ENCODE peak calls at places on chromosomes 11 and 22, in four cellular contexts. One of them, this sample, is unnamed.
A peak's percentile ranks its signal among the peaks of the same experiment; 100 is the strongest.

GRCh38 chr22:29031236-29031982 is 30.2 kb downstream of the C22orf31 start:
- DNase-seq in fibroblast of lung: peak; percentile 99
- DNase-seq in HepG2: peak; percentile 93
- DNase-seq in endodermal cell: peak; percentile 89
- DNase-seq in this sample: no peak

GRCh38 chr11:3161720-3162409 is 3.2 kb downstream of the OSBPL5 start:
- DNase-seq in fibroblast of lung: no peak
- DNase-seq in HepG2: no peak
- DNase-seq in endodermal cell: peak; percentile 36
- DNase-seq in this sample: no peak

GRCh38 chr11:75900848-75901247 is 85.8 kb downstream of the UVRAG start:
- DNase-seq in fibroblast of lung: no peak
- DNase-seq in HepG2: no peak
- DNase-seq in endodermal cell: no peak
- DNase-seq in this sample: no peak

GRCh38 chr11:33701831-33702230 is 1.2 kb upstream of the C11orf91 start:
- DNase-seq in fibroblast of lung: peak; percentile 76
- DNase-seq in HepG2: no peak
- DNase-seq in endodermal cell: no peak
- DNase-seq in this sample: no peak

GRCh38 chr11:47551086-47551485 is 1.8 kb downstream of the CELF1 start:
- DNase-seq in fibroblast of lung: peak; percentile 32
- DNase-seq in HepG2: peak; percentile 57
- DNase-seq in endodermal cell: no peak
- DNase-seq in this sample: no peak

GRCh38 chr22:26845016-26845728 is 187.8 kb downstream of the MIAT start:
- DNase-seq in fibroblast of lung: peak; percentile 66
- DNase-seq in HepG2: no peak
- DNase-seq in endodermal cell: peak; percentile 43
- DNase-seq in this sample: peak; percentile 12

GRCh38 chr22:26986884-26987283 is 329.5 kb downstream of the MIAT start:
- DNase-seq in fibroblast of lung: no peak
- DNase-seq in HepG2: no peak
- DNase-seq in endodermal cell: no peak
- DNase-seq in this sample: no peak

GRCh38 chr22:28904211-28904808 is 20.9 kb downstream of the ZNRF3 start:
- DNase-seq in fibroblast of lung: peak; percentile 76
- DNase-seq in HepG2: no peak
- DNase-seq in endodermal cell: no peak
- DNase-seq in this sample: no peak

GRCh38 chr11:110600322-110600721 is 111.9 kb downstream of the ARHGAP20 start:
- DNase-seq in fibroblast of lung: no peak
- DNase-seq in HepG2: no peak
- DNase-seq in endodermal cell: no peak
- DNase-seq in this sample: no peak

GRCh38 chr11:12110714-12111481 is 508 bp downstream of the MICAL2 start:
- DNase-seq in fibroblast of lung: no peak
- DNase-seq in HepG2: no peak
- DNase-seq in endodermal cell: peak; percentile 81
- DNase-seq in this sample: no peak

GRCh38 chr11:2550606-2550970 is 105.8 kb downstream of the KCNQ1 start:
- DNase-seq in fibroblast of lung: no peak
- DNase-seq in HepG2: no peak
- DNase-seq in endodermal cell: peak; percentile 19
- DNase-seq in this sample: no peak

GRCh38 chr22:43216738-43217137 is 29.8 kb upstream of the TTLL12 start:
- DNase-seq in fibroblast of lung: no peak
- DNase-seq in HepG2: no peak
- DNase-seq in endodermal cell: peak; percentile 86
- DNase-seq in this sample: no peak

GRCh38 chr11:10743354-10744035 is 7.6 kb upstream of the CTR9 start:
- DNase-seq in fibroblast of lung: no peak
- DNase-seq in HepG2: no peak
- DNase-seq in endodermal cell: no peak
- DNase-seq in this sample: no peak

GRCh38 chr11:74072286-74072685 is 63.4 kb upstream of the UCP3 start:
- DNase-seq in fibroblast of lung: no peak
- DNase-seq in HepG2: no peak
- DNase-seq in endodermal cell: no peak
- DNase-seq in this sample: no peak

GRCh38 chr11:117916956-117917355 is 12.2 kb downstream of the TMPRSS13 start:
- DNase-seq in fibroblast of lung: no peak
- DNase-seq in HepG2: no peak
- DNase-seq in endodermal cell: peak; percentile 17
- DNase-seq in this sample: no peak

GRCh38 chr11:94674005-94674491 is 94.1 kb upstream of the AMOTL1 start:
- DNase-seq in fibroblast of lung: no peak
- DNase-seq in HepG2: no peak
- DNase-seq in endodermal cell: no peak
- DNase-seq in this sample: no peak

GRCh38 chr22:29480512-29481264 is 670 bp downstream of the NEFH start:
- DNase-seq in fibroblast of lung: peak; percentile 60
- DNase-seq in HepG2: no peak
- DNase-seq in endodermal cell: peak; percentile 81
- DNase-seq in this sample: no peak

GRCh38 chr11:13238879-13239514 is 38.6 kb upstream of the BMAL1 start:
- DNase-seq in fibroblast of lung: peak; percentile 35
- DNase-seq in HepG2: peak; percentile 35
- DNase-seq in endodermal cell: peak; percentile 83
- DNase-seq in this sample: peak; percentile 8

GRCh38 chr22:49218142-49218541 is 609.5 kb downstream of the BRD1 start:
- DNase-seq in fibroblast of lung: no peak
- DNase-seq in HepG2: no peak
- DNase-seq in endodermal cell: peak; percentile 22
- DNase-seq in this sample: no peak

GRCh38 chr11:76719281-76719680 is 48.7 kb upstream of the LRRC32 start:
- DNase-seq in fibroblast of lung: no peak
- DNase-seq in HepG2: no peak
- DNase-seq in endodermal cell: no peak
- DNase-seq in this sample: no peak

GRCh38 chr22:21984793-21985192 is 2.2 kb upstream of the TOP3B start:
- DNase-seq in fibroblast of lung: no peak
- DNase-seq in HepG2: no peak
- DNase-seq in endodermal cell: peak; percentile 92
- DNase-seq in this sample: no peak

GRCh38 chr22:17787159-17788022 is 13.1 kb upstream of the BID start:
- DNase-seq in fibroblast of lung: peak; percentile 11
- DNase-seq in HepG2: no peak
- DNase-seq in endodermal cell: no peak
- DNase-seq in this sample: no peak

GRCh38 chr11:118051611-118052461 is 25.0 kb upstream of the TMPRSS4 start:
- DNase-seq in fibroblast of lung: no peak
- DNase-seq in HepG2: no peak
- DNase-seq in endodermal cell: no peak
- DNase-seq in this sample: no peak

DNA sequence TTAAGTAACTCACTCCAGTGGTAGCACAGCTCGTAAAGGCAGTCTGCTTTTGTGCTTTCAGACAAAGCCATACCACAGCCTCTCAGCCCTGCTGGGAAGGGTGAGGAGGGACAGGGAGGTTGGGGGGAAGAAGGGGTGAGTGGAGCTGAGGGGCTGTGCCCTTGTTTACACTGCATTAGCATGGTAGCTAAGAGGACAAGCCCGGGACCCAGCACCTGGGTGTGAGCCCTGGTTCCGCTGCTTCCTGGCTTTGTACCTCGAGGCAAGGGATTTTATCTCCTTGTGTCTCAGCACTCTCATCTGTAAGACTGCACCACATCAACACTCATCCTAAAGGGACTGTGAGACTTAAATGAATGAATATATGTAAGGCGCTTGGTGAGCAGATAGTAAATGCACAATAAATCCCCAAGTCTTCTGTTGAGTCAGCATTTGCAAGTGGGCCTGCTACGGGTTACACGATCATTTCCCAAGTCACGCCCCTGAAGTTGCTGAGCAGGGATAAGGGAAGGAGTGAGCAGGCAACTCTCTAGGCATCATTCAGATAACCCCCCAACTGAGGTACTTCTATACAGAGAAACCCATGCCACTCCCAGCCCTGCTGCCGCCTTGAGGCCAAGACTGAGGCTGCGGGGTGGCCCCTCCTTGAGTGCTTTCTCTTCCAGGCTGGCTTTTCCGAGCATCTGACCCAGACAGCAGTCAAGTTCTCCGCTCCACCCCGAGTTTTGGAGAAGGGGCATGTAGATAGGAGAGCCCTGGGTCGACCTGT is 7.5 kb downstream of the RASD2 start:
- DNase-seq in fibroblast of lung: no peak
- DNase-seq in HepG2: no peak
- DNase-seq in endodermal cell: peak; percentile 86
- DNase-seq in this sample: no peak
- H3K9ac ChIP-seq in fibroblast of lung: no peak overlapping the region
- H3K9ac ChIP-seq in HepG2: no peak overlapping the region
- H3K9ac ChIP-seq in endodermal cell: no peak overlapping the region
- H3K9ac ChIP-seq in this sample: no peak overlapping the region

GRCh38 chr22:23697031-23697970 is 6.5 kb downstream of the RGL4 start:
- DNase-seq in fibroblast of lung: no peak
- DNase-seq in HepG2: no peak
- DNase-seq in endodermal cell: no peak
- DNase-seq in this sample: no peak
- H3K27ac ChIP-seq in fibroblast of lung: no peak overlapping the region
- H3K27ac ChIP-seq in HepG2: no peak overlapping the region
- H3K27ac ChIP-seq in endodermal cell: no peak overlapping the region
- H3K27ac ChIP-seq in this sample: no peak overlapping the region

GRCh38 chr11:126601136-126601535 is 245.7 kb downstream of the ST3GAL4 start:
- DNase-seq in fibroblast of lung: no peak
- DNase-seq in HepG2: no peak
- DNase-seq in endodermal cell: no peak
- DNase-seq in this sample: no peak
- H3K4me3 ChIP-seq in fibroblast of lung: no peak overlapping the region
- H3K4me3 ChIP-seq in HepG2: no peak overlapping the region
- H3K4me3 ChIP-seq in endodermal cell: no peak overlapping the region
- H3K4me3 ChIP-seq in this sample: no peak overlapping the region

DNA sequence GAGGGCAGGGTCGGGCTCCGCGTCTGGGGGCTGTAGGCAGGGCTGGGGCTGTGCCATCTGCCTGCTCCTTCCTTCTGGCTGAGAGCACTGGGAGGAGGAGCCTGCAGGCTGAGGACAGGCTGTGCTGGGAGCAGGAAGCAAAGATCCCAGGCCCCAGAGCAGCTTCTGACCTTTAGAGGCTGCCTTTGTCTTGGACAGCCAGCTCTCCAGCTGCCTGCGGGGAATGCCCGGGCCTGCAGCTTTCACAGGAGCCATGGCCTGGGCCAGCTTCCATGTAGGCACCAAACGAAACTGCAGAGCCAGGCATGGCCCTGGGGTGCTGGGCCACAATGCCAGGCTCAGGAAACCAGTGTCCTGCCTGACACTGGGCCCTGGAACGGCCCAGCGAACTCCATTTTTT is 67.8 kb downstream of the MCM5 start:
- DNase-seq in fibroblast of lung: peak; percentile 32
- DNase-seq in HepG2: no peak
- DNase-seq in endodermal cell: peak; percentile 74
- DNase-seq in this sample: no peak
- H3K9ac ChIP-seq in fibroblast of lung: peak overlapping the region; percentile 10
- H3K9ac ChIP-seq in HepG2: peak overlapping the region; percentile 45
- H3K9ac ChIP-seq in endodermal cell: no peak overlapping the region
- H3K9ac ChIP-seq in this sample: no peak overlapping the region

DNA sequence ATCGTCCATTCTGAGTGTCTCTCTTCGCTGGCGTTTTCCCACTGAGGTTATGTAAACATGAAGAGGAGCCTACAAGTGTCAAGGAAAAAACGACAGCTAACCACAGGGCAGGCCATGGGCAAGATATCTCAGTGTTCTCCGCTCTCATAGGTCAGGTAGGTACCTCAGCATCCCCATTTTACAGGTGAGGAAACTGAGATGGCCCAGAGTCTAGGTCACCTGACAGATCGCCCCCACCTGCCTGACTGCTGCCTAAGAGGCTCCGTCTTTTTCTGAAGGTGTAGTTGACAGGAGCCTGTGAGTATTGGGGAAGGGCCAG is 833 bp upstream of the NDUFA6 start:
- DNase-seq in fibroblast of lung: no peak
- DNase-seq in HepG2: no peak
- DNase-seq in endodermal cell: no peak
- DNase-seq in this sample: no peak
- H3K27ac ChIP-seq in fibroblast of lung: peak overlapping the region; percentile 77
- H3K27ac ChIP-seq in HepG2: peak overlapping the region; percentile 70
- H3K27ac ChIP-seq in endodermal cell: no peak overlapping the region
- H3K27ac ChIP-seq in this sample: peak overlapping the region; percentile 64